ENCODE peak calls at places on chromosomes 13 and 19, in four cellular contexts. Y is left ventricle myocardium inferior, G is fibroblast of lung, I is choroid plexus epithelial cell. B is an unnamed sample.

GRCh38 chr19:35260694-35261304 is 8.0 kb upstream of the USF2 start:
- DNase-seq in G (no peak), Y (no peak), I (no peak), B (no peak)

GRCh38 chr13:37816276-37816675 is 53.3 kb downstream of the TRPC4 start:
- DNase-seq in Y (no peak), I (peak), G (peak), B (no peak)

GRCh38 chr19:19334989-19335344 is 14.3 kb downstream of the MAU2 start:
- DNase-seq in I (no peak), G (no peak), Y (no peak), B (no peak)

GRCh38 chr19:32178841-32179410 is 166.5 kb upstream of the ZNF507 start:
- DNase-seq in I (no peak), G (no peak), Y (no peak), B (no peak)

GRCh38 chr19:42216653-42217521 is 590 bp downstream of the DEDD2 start:
- DNase-seq in I (peak), G (peak), Y (peak), B (peak)

GRCh38 chr19:1252221-1252817 is 3.9 kb downstream of the MIDN start:
- DNase-seq in I (peak), G (peak), Y (peak), B (peak)

GRCh38 chr19:4474504-4475136 is 2.5 kb downstream of the HDGFL2 start:
- DNase-seq in G (peak), I (peak), Y (no peak), B (no peak)

GRCh38 chr19:6769006-6769637 is 1.9 kb upstream of the SH2D3A start:
- DNase-seq in I (peak), G (no peak), Y (no peak), B (no peak)

GRCh38 chr13:41813426-41813825 is 147.5 kb downstream of the VWA8 start:
- DNase-seq in Y (no peak), I (peak), G (peak), B (no peak)

GRCh38 chr19:58398545-58398944 is 3.1 kb downstream of the RNF225 start:
- DNase-seq in Y (no peak), G (no peak), I (no peak), B (no peak)

GRCh38 chr13:98775844-98776598 is 23.5 kb upstream of the SLC15A1 start:
- DNase-seq in Y (no peak), G (peak), I (peak), B (no peak)

GRCh38 chr13:113584870-113585671 is 518 bp downstream of the TFDP1 start:
- DNase-seq in Y (no peak), I (no peak), G (no peak), B (no peak)

GRCh38 chr13:98368019-98368418 is 190.9 kb upstream of the RNF113B start:
- DNase-seq in Y (no peak), I (peak), G (peak), B (no peak)

GRCh38 chr19:1177322-1178114 is 3.5 kb upstream of the SBNO2 start:
- DNase-seq in I (peak), G (peak), Y (no peak), B (no peak)

GRCh38 chr19:14072535-14073231 is at the start of gene MISP3:
- DNase-seq in Y (peak), I (peak), G (peak), B (no peak)

GRCh38 chr13:36421447-36421846 is 10.8 kb upstream of the CCNA1 start:
- DNase-seq in G (peak), Y (no peak), I (peak), B (no peak)

GRCh38 chr13:36414461-36414860 is 17.8 kb upstream of the CCNA1 start:
- DNase-seq in G (no peak), Y (no peak), I (no peak), B (no peak)

GRCh38 chr13:36420437-36420891 is 11.8 kb upstream of the CCNA1 start:
- DNase-seq in G (peak), Y (peak), I (peak), B (peak)

GRCh38 chr13:36417328-36417727 is 15.0 kb upstream of the CCNA1 start:
- DNase-seq in I (no peak), Y (no peak), G (no peak), B (no peak)

GRCh38 chr13:36418022-36418805 is 14.1 kb upstream of the CCNA1 start:
- DNase-seq in G (peak), I (peak), Y (no peak), B (no peak)
- TF ChIP-seq CTCF in G (no peak), I (no peak), Y (no peak), B (no peak)

GRCh38 chr19:10835754-10836477 is at the start of gene TMED1:
- DNase-seq in G (peak), Y (peak), I (peak), B (peak)
- TF ChIP-seq CTCF in G (peak), Y (peak), I (peak), B (peak)

DNA sequence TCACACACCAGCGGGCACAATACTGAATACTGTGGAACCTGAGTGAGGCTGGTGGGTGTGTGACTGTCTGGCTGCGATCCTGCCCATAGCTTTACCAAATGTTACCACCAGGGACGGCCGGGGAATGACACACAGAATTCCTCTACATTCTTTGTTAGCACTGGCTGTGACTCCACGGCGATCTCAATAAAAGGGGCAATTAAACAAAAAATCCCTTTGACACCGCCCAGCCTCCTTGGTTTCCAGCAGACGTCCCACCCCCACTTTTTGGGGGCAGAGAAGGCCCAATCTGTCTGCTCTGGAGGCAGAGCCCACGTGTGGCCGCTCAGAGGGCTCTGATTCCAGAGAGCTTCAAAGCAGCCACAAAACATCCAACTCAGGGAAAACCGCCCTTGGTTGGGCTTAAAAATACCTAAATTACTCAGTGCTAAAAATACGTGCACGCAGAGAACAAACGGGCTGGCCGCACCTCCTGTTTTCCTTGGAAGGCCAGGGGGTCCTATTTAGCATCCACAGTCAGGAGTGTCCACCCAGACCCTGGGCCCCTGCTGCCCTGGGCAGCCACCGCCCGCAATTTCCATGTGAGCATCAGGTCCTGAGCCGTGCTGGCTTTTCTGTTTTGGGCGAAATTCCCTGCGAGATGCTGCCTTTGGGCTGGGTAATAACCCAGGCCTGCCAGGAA is 47.8 kb downstream of the GADD45B start:
- DNase-seq in Y (no peak), G (peak), I (peak), B (no peak)
- TF ChIP-seq CTCF in Y (no peak), G (peak), I (peak), B (no peak)

GRCh38 chr13:71320452-71320851 is 546.6 kb downstream of the DACH1 start:
- DNase-seq in G (no peak), Y (no peak), I (peak), B (no peak)
- TF ChIP-seq CTCF in G (peak), Y (no peak), I (peak), B (no peak)

DNA sequence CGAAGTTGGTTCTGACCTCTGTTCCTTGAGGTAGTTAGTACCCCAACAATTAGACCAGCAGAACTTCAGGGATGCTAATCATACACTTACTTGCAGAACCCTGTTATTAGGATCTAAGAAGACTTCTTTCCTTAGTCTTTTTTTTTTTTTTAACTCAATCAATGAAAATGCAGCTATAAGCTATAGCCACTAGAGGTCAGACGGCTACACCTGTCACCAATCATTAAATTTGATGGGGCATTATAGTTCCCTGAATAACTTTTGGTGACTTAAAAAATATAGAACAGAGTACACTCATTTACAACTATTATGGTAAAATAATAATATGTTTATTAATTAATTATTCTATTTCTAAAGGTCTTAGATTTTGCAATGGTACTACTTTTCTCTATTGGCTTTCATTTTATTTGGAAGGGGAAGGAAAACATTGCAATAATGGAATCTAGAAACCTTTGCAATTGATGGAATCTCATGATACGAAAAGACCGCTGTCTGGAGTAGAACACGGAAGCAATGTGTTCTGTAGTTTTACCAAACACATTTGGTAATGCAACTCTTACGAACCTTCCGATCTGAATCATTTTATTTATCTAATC is 483.2 kb downstream of the DIAPH3 start:
- DNase-seq in I (peak), G (peak), Y (no peak), B (no peak)
- TF ChIP-seq CTCF in I (peak), G (peak), Y (peak), B (peak)